ENCODE peak calls at places on chromosomes 7 and 10, in eight cellular contexts. Z is EH; M is mesothelial cell of epicardium; Q is activated CD4-positive, alpha-beta T cell treated with anti-CD3 and anti-CD28 coated beads, Interleukin-2, amount 50 U/mL, for 24 hours; X is stimulated activated CD4-positive, alpha-beta T cell treated with anti-CD3 and anti-CD28 coated beads, TNF-alpha, amount 100 ng/mL, for 4 hours; O is IMR-90; U is Daoy; H is pons. V is an unnamed sample.
A peak's percentile ranks its signal among the peaks of the same experiment; 100 is the strongest.

GRCh38 chr7:15175103-15175502 is 272.6 kb upstream of the DGKB start:
- DNase-seq in Z (no peak), U (no peak), H (peak; percentile 6), X (no peak), M (no peak), O (no peak), Q (no peak), V (no peak)

GRCh38 chr10:125213541-125214282 is 53.3 kb upstream of the CTBP2 start:
- DNase-seq in O (no peak), Q (no peak), M (no peak), H (peak; percentile 68), U (no peak), X (no peak), Z (no peak), V (no peak)

GRCh38 chr10:5468262-5469106 is 30.9 kb downstream of the CALML5 start:
- DNase-seq in X (no peak), Q (no peak), O (no peak), Z (no peak), H (no peak), M (no peak), U (no peak), V (no peak)

GRCh38 chr10:89032141-89032814 is 41.7 kb downstream of the FAS start:
- DNase-seq in O (peak; percentile 91), H (peak; percentile 38), U (peak; percentile 84), X (no peak), M (no peak), Q (no peak), Z (peak; percentile 67), V (no peak)

GRCh38 chr7:120583835-120584586 is 273.9 kb downstream of the TSPAN12 start:
- DNase-seq in O (peak; percentile 59), Z (peak; percentile 16), X (no peak), U (peak; percentile 91), H (no peak), Q (no peak), M (no peak), V (no peak)

GRCh38 chr10:129531969-129532660 is 65.1 kb downstream of the MGMT start:
- DNase-seq in Q (no peak), M (no peak), U (peak; percentile 54), X (no peak), Z (peak; percentile 33), H (no peak), O (no peak), V (no peak)

GRCh38 chr7:81624650-81625310 is 145.1 kb downstream of the HGF start:
- DNase-seq in X (no peak), U (no peak), Q (no peak), H (no peak), Z (peak; percentile 32), M (no peak), O (peak; percentile 50), V (no peak)

GRCh38 chr7:128201690-128202085 is 39.4 kb upstream of the LEP start:
- DNase-seq in X (no peak), U (no peak), M (no peak), Z (no peak), H (no peak), Q (no peak), O (no peak), V (no peak)

GRCh38 chr7:100801833-100802568 is 25.3 kb downstream of the EPHB4 start:
- DNase-seq in X (no peak), M (no peak), Q (no peak), O (peak; percentile 87), Z (peak; percentile 97), U (peak; percentile 98), H (no peak), V (no peak)

GRCh38 chr10:3530346-3531096 is 254.5 kb downstream of the KLF6 start:
- DNase-seq in O (peak; percentile 68), U (no peak), Z (peak; percentile 37), Q (no peak), M (no peak), H (no peak), X (no peak), V (no peak)

GRCh38 chr10:71667374-71667750 is 52.2 kb downstream of the C10orf105 start:
- DNase-seq in M (no peak), H (no peak), X (no peak), O (no peak), U (no peak), Z (no peak), Q (no peak), V (no peak)

GRCh38 chr7:131604841-131605279 is 48.4 kb upstream of the PODXL start:
- DNase-seq in Q (no peak), M (no peak), X (no peak), Z (peak; percentile 98), O (peak; percentile 77), H (no peak), U (peak; percentile 82), V (no peak)

GRCh38 chr7:158650821-158651225 is 53.8 kb downstream of the NCAPG2 start:
- DNase-seq in M (no peak), H (no peak), X (no peak), Q (no peak), O (peak; percentile 66), Z (peak; percentile 78), U (peak; percentile 50), V (no peak)

GRCh38 chr7:24911213-24911603 is 68.8 kb downstream of the OSBPL3 start:
- DNase-seq in X (no peak), Z (no peak), H (no peak), Q (no peak), O (no peak), U (no peak), M (no peak), V (no peak)